ENCODE peak calls at places on chromosome 17, in six cellular contexts. U is HepG2, F is IMR-90, D is esophagus squamous epithelium, W is adrenal gland, S is uterus. E is an unnamed sample.

GRCh38 chr17:11980813-11981212 is 16.5 kb downstream of the ZNF18 start:
- DNase-seq in S (no peak), F (no peak), D (no peak), W (no peak), U (no peak), E (no peak)

GRCh38 chr17:64388961-64389565 is 1.6 kb downstream of the PECAM1 start:
- DNase-seq in W (no peak), D (no peak), F (no peak), U (no peak), S (no peak), E (no peak)

GRCh38 chr17:29613856-29614255 is 8.9 kb downstream of the CORO6 start:
- DNase-seq in F (no peak), S (no peak), W (peak), U (no peak), D (no peak), E (no peak)

GRCh38 chr17:14359251-14359939 is 58.5 kb downstream of the HS3ST3B1 start:
- DNase-seq in D (no peak), S (no peak), W (no peak), U (peak), F (no peak), E (no peak)

GRCh38 chr17:78915872-78916632 is 9.1 kb downstream of the TIMP2 start:
- DNase-seq in W (peak), U (no peak), S (no peak), D (no peak), F (no peak), E (no peak)

GRCh38 chr17:57050303-57050702 is 34.7 kb upstream of the AKAP1 start:
- DNase-seq in D (no peak), S (no peak), W (no peak), F (no peak), U (no peak), E (no peak)

GRCh38 chr17:62630365-62631085 is 3.1 kb downstream of the MRC2 start:
- DNase-seq in D (no peak), F (peak), S (no peak), U (no peak), W (no peak), E (no peak)

GRCh38 chr17:57956311-57957119 is 1.3 kb upstream of the CUEDC1 start:
- DNase-seq in S (no peak), U (no peak), F (no peak), W (peak), D (no peak), E (peak)

GRCh38 chr17:16521070-16521727 is 29.2 kb upstream of the LRRC75A start:
- DNase-seq in W (peak), D (no peak), S (peak), F (peak), U (peak), E (no peak)

GRCh38 chr17:77332034-77332971 is 191.5 kb downstream of the SEC14L1 start:
- DNase-seq in S (peak), D (no peak), U (no peak), F (no peak), W (peak), E (peak)

GRCh38 chr17:16446338-16446983 is 31.1 kb downstream of the TRPV2 start:
- DNase-seq in U (no peak), W (no peak), S (no peak), D (no peak), F (no peak), E (no peak)

GRCh38 chr17:81173354-81173753 is 7.3 kb upstream of the AATK start:
- DNase-seq in S (no peak), W (no peak), D (no peak), F (no peak), U (no peak), E (no peak)

GRCh38 chr17:3575506-3575905 is 17.9 kb upstream of the TRPV3 start:
- DNase-seq in S (no peak), D (no peak), U (no peak), F (peak), W (no peak), E (no peak)

GRCh38 chr17:4405038-4405669 is 28.6 kb upstream of the SPNS3 start:
- DNase-seq in S (no peak), W (no peak), F (no peak), U (no peak), D (no peak), E (no peak)

GRCh38 chr17:2804912-2805311 is 8.7 kb downstream of the RAP1GAP2 start:
- DNase-seq in U (no peak), D (no peak), S (no peak), W (no peak), F (no peak), E (no peak)

GRCh38 chr17:80539022-80539421 is 5.6 kb upstream of the RPTOR start:
- DNase-seq in U (no peak), W (no peak), F (no peak), S (no peak), D (no peak), E (no peak)

GRCh38 chr17:42459256-42459982 is 741 bp downstream of the ATP6V0A1 start:
- DNase-seq in F (peak), W (peak), D (no peak), S (peak), U (peak), E (no peak)

GRCh38 chr17:42240201-42240600 is 36.0 kb downstream of the STAT5B start:
- DNase-seq in D (no peak), W (no peak), U (no peak), S (no peak), F (no peak), E (no peak)

GRCh38 chr17:50301891-50302584 is 27.8 kb downstream of the TMEM92 start:
- DNase-seq in D (no peak), F (no peak), U (no peak), W (no peak), S (no peak), E (no peak)

GRCh38 chr17:27310548-27311110 is 16.7 kb downstream of the WSB1 start:
- DNase-seq in U (no peak), F (no peak), D (no peak), W (no peak), S (no peak), E (no peak)

GRCh38 chr17:4899341-4900230 is at the start of gene C17orf107:
- DNase-seq in S (peak), F (peak), W (peak), D (no peak), U (no peak), E (no peak)

GRCh38 chr17:38611070-38611786 is 5.5 kb upstream of the SRCIN1 start:
- DNase-seq in W (no peak), U (no peak), S (no peak), F (no peak), D (no peak), E (no peak)

GRCh38 chr17:36689089-36689667 is 87.8 kb downstream of the MRM1 start:
- DNase-seq in W (no peak), F (no peak), S (no peak), U (no peak), D (no peak), E (no peak)

GRCh38 chr17:81002409-81003361 is 11.0 kb downstream of the CHMP6 start:
- DNase-seq in F (peak), S (peak), U (no peak), W (peak), D (no peak), E (no peak)

DNA sequence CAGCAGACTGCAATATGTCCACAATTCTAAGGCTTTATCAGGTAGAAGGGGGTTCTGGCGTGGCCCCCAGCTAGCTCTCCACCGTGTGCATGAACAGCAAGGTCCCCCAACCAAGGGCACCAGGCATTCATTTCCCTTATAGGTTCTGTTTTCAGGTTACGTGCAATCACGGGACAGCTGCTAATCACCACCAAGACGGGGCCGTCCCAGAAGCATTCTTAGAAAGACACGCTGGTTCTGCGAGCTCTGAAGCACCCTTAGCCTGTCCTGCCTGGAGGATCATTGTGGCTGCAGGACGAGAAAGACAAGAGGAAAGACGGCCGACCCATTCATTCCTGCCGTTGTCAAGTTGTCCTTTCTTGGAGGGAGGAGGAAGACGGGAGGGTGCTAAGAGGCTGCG is 302.9 kb downstream of the SOX9 start:
- DNase-seq in S (no peak), D (no peak), W (no peak), F (no peak), U (no peak), E (no peak)
- TF ChIP-seq POLR2A in S (no peak), D (no peak), W (no peak), F (no peak), U (no peak), E (no peak)

GRCh38 chr17:33335491-33336173 is 42.5 kb upstream of the ASIC2 start:
- DNase-seq in S (no peak), D (no peak), W (no peak), F (no peak), U (no peak), E (no peak)
- TF ChIP-seq CTCF in S (no peak), D (no peak), W (no peak), F (no peak), U (no peak), E (no peak)

DNA sequence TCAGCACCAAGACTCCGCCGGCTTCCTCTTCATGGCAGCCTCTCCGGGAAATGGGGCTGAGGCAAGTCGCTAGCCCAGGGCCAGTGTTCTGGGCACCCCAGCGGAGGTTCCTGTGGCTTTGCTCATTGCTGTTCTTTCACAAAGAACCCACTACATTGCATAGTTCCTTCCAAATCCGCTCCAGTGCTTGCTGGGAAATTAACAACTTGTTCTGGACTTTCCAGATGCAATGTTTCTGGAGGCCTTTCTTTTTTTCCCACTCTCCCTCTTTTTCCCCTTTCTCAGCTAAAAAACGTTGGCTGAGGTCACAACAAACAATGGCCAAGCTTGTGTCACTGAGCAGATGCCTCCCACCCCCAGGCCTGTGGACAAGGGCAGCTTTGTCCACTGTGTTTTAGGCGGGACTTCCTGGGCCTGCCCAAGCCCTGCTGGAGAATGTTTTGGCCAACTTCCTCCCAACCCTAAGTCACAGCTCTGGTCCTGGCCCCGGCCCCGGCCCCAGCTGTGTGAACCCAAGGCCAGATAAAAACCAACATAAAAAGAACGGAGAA is 131.5 kb upstream of the RCVRN start:
- DNase-seq in D (no peak), U (peak), F (no peak), S (peak), W (no peak), E (no peak)
- TF ChIP-seq POLR2A in D (no peak), U (no peak), F (no peak), S (no peak), W (no peak), E (no peak)

GRCh38 chr17:40356906-40357861 is 7.4 kb downstream of the GJD3 start:
- DNase-seq in U (no peak), W (peak), F (no peak), D (no peak), S (no peak), E (peak)

GRCh38 chr17:40354191-40355122 is 10.1 kb downstream of the GJD3 start:
- DNase-seq in D (no peak), W (peak), F (no peak), S (no peak), U (no peak), E (no peak)

GRCh38 chr17:40355804-40356758 is 8.5 kb downstream of the GJD3 start:
- DNase-seq in F (no peak), W (peak), S (peak), D (no peak), U (no peak), E (peak)

GRCh38 chr17:40352779-40353394 is 11.7 kb downstream of the GJD3 start:
- DNase-seq in S (no peak), W (no peak), F (no peak), D (no peak), U (peak), E (no peak)

GRCh38 chr17:40355123-40355803 is 9.3 kb downstream of the GJD3 start:
- DNase-seq in S (peak), W (peak), F (peak), U (peak), D (no peak), E (peak)
- TF ChIP-seq CTCF in S (peak), W (peak), F (peak), U (peak), D (peak), E (peak)

DNA sequence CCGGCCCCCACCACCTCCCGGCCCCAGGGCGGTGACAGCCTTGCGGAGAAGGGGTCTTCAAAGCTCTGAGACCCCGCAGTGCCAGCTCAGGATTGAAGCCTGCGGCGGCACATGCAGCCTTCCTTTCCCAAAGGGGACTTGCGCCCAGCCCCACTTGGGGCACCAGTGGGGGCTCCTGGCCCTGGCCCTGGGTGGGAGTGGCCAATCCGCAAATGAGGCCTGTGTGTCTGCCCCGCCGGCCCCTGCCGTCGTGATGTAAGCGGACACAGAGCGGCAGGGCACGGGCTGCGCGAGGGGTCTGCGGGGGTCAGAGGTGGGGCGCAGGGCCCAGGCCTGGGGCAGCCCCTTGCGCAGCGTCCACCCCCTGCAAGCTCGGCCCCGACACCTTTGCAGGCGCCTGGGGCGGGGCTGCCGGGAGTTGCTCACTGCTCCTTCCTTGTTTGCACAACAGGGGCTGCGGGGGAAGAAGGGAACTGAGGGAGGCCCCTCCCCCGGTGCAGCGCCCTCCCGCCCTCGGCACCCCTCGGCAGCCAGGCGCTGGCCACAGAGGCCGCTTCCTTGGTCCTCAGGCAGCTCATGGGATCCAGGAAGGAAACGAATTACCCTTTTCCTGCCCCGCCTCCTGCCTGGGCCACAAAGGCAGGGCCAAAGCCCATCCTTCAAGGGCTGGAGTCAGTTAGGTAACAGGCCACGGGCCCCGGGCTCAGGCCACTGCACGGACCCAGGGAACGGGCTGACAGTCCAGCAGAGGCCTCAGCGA is 2.9 kb downstream of the SLC16A3 start:
- DNase-seq in W (no peak), S (peak), F (peak), U (peak), D (no peak), E (no peak)
- TF ChIP-seq POLR2A in W (no peak), S (peak), F (no peak), U (no peak), D (no peak), E (no peak)

DNA sequence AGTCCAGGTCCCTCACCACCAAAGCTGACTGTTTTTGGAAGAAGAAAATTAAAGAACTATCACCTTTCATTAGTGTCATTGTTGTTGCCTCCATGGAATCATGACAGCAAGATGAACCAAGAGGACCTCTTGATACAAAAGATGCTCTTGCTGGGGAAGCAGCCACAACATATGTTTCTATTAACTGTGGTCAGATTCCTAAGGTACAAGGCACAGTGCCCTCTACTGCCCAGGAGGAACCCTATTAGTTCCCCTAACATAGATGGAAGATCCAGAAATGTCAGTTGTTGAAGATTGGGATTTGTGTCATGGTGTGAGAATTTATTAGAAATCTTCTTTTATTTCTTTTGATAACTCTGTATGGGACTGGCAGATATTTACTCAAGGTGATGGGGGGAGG is 188.2 kb upstream of the ANKFN1 start:
- DNase-seq in S (no peak), F (no peak), U (no peak), W (no peak), D (no peak), E (no peak)
- TF ChIP-seq CTCF in S (no peak), F (no peak), U (peak), W (no peak), D (no peak), E (no peak)

DNA sequence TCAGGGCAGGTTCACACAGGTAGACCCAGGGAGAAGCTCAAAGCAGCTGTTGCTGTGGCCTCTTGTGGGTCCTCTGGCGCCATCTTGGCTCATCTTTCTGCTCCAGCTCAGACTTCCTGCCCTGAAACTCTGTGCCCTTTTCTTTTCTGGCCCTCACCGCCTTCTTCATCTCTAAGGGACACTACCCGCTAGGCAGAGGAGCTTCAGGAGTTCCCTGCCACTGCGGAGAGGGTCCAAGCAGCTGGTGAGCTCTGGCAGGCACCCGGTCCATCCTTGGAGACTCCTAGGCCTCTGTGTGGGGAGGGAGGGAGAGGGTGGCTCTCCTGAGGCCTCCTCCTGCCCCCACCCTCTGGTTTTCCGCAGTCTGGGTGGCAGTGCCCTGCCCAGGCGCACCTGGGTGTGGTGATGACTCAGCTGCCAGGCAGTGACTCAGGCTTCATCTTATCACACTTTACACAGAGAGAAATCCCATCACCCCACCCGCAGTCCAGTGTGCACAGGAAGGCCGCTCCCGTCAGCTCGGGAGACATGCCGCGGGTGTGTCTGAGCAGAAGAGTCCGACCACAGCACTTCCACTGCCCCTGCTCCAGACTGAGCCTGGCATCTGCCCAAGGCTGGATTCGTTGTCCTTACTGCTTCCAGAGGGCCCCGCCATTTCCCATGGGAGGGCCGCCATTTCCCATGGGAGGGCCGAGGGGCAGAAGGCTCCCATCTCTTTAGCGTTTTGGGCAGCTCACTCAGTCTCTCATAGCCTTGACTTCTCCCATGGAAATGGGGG is 7.3 kb downstream of the NT5C start:
- DNase-seq in D (peak), W (peak), U (peak), F (peak), S (no peak), E (no peak)
- TF ChIP-seq POLR2A in D (peak), W (peak), U (no peak), F (no peak), S (no peak), E (no peak)

GRCh38 chr17:72365857-72366415 is 245.1 kb downstream of the SOX9 start:
- DNase-seq in U (no peak), S (no peak), D (no peak), W (no peak), F (peak), E (no peak)
- TF ChIP-seq CTCF in U (no peak), S (no peak), D (no peak), W (no peak), F (no peak), E (no peak)

E was measured in vagina.